ENCODE peak calls at places on chromosomes 11 and 22, in nine cellular contexts. One of them, this sample, is unnamed.

GRCh38 chr11:17387280-17387679 is 1.2 kb downstream of the KCNJ11 start:
- DNase-seq in chondrocyte: no peak
- DNase-seq in activated naive CD4-positive, alpha-beta T cell treated with anti-CD3 and anti-CD28 coated beads, Interleukin-2, amount 50 U/mL, for 16 hours: no peak
- DNase-seq in H54: no peak
- DNase-seq in EH: no peak
- DNase-seq in RWPE1: no peak
- DNase-seq in retina: no peak
- DNase-seq in heart left ventricle: no peak
- DNase-seq in activated T-cell treated with anti-CD3 and anti-CD28 coated beads for 1 hour: no peak
- DNase-seq in this sample: no peak

GRCh38 chr11:110172666-110173065 is 79.5 kb downstream of the ZC3H12C start:
- DNase-seq in retina: no peak
- DNase-seq in RWPE1: no peak
- DNase-seq in activated T-cell treated with anti-CD3 and anti-CD28 coated beads for 1 hour: no peak
- DNase-seq in heart left ventricle: no peak
- DNase-seq in H54: no peak
- DNase-seq in EH: no peak
- DNase-seq in chondrocyte: no peak
- DNase-seq in activated naive CD4-positive, alpha-beta T cell treated with anti-CD3 and anti-CD28 coated beads, Interleukin-2, amount 50 U/mL, for 16 hours: no peak
- DNase-seq in this sample: no peak

GRCh38 chr11:71293961-71294782 is 41.8 kb upstream of the SHANK2 start:
- DNase-seq in chondrocyte: peak
- DNase-seq in RWPE1: no peak
- DNase-seq in retina: no peak
- DNase-seq in activated T-cell treated with anti-CD3 and anti-CD28 coated beads for 1 hour: no peak
- DNase-seq in heart left ventricle: no peak
- DNase-seq in H54: no peak
- DNase-seq in EH: no peak
- DNase-seq in activated naive CD4-positive, alpha-beta T cell treated with anti-CD3 and anti-CD28 coated beads, Interleukin-2, amount 50 U/mL, for 16 hours: no peak
- DNase-seq in this sample: no peak

GRCh38 chr11:70552441-70553150 is 154.3 kb downstream of the CTTN start:
- DNase-seq in activated T-cell treated with anti-CD3 and anti-CD28 coated beads for 1 hour: no peak
- DNase-seq in retina: peak
- DNase-seq in heart left ventricle: no peak
- DNase-seq in H54: no peak
- DNase-seq in activated naive CD4-positive, alpha-beta T cell treated with anti-CD3 and anti-CD28 coated beads, Interleukin-2, amount 50 U/mL, for 16 hours: no peak
- DNase-seq in chondrocyte: no peak
- DNase-seq in RWPE1: no peak
- DNase-seq in EH: no peak
- DNase-seq in this sample: no peak

GRCh38 chr11:12070446-12071267 is 39.7 kb upstream of the MICAL2 start:
- DNase-seq in H54: no peak
- DNase-seq in activated T-cell treated with anti-CD3 and anti-CD28 coated beads for 1 hour: no peak
- DNase-seq in EH: no peak
- DNase-seq in chondrocyte: no peak
- DNase-seq in RWPE1: no peak
- DNase-seq in activated naive CD4-positive, alpha-beta T cell treated with anti-CD3 and anti-CD28 coated beads, Interleukin-2, amount 50 U/mL, for 16 hours: no peak
- DNase-seq in heart left ventricle: no peak
- DNase-seq in retina: no peak
- DNase-seq in this sample: no peak

GRCh38 chr11:127493330-127493729 is 492.8 kb upstream of the KIRREL3 start:
- DNase-seq in heart left ventricle: no peak
- DNase-seq in retina: peak
- DNase-seq in activated T-cell treated with anti-CD3 and anti-CD28 coated beads for 1 hour: no peak
- DNase-seq in RWPE1: no peak
- DNase-seq in chondrocyte: no peak
- DNase-seq in EH: peak
- DNase-seq in activated naive CD4-positive, alpha-beta T cell treated with anti-CD3 and anti-CD28 coated beads, Interleukin-2, amount 50 U/mL, for 16 hours: no peak
- DNase-seq in H54: no peak
- DNase-seq in this sample: peak

GRCh38 chr11:116258821-116259220 is 514.0 kb downstream of the BUD13 start:
- DNase-seq in activated naive CD4-positive, alpha-beta T cell treated with anti-CD3 and anti-CD28 coated beads, Interleukin-2, amount 50 U/mL, for 16 hours: no peak
- DNase-seq in RWPE1: no peak
- DNase-seq in heart left ventricle: no peak
- DNase-seq in chondrocyte: no peak
- DNase-seq in retina: no peak
- DNase-seq in EH: no peak
- DNase-seq in activated T-cell treated with anti-CD3 and anti-CD28 coated beads for 1 hour: no peak
- DNase-seq in H54: no peak
- DNase-seq in this sample: no peak

GRCh38 chr11:73570415-73571114 is 27.3 kb downstream of the FAM168A start:
- DNase-seq in activated naive CD4-positive, alpha-beta T cell treated with anti-CD3 and anti-CD28 coated beads, Interleukin-2, amount 50 U/mL, for 16 hours: no peak
- DNase-seq in heart left ventricle: no peak
- DNase-seq in EH: peak
- DNase-seq in chondrocyte: no peak
- DNase-seq in RWPE1: peak
- DNase-seq in activated T-cell treated with anti-CD3 and anti-CD28 coated beads for 1 hour: no peak
- DNase-seq in retina: no peak
- DNase-seq in H54: no peak
- DNase-seq in this sample: no peak

GRCh38 chr22:29569011-29569678 is 11.8 kb downstream of the NIPSNAP1 start:
- DNase-seq in chondrocyte: no peak
- DNase-seq in activated T-cell treated with anti-CD3 and anti-CD28 coated beads for 1 hour: no peak
- DNase-seq in activated naive CD4-positive, alpha-beta T cell treated with anti-CD3 and anti-CD28 coated beads, Interleukin-2, amount 50 U/mL, for 16 hours: no peak
- DNase-seq in retina: no peak
- DNase-seq in RWPE1: no peak
- DNase-seq in H54: no peak
- DNase-seq in EH: no peak
- DNase-seq in heart left ventricle: no peak
- DNase-seq in this sample: peak

GRCh38 chr11:120054016-120054752 is 83.7 kb downstream of the TRIM29 start:
- DNase-seq in H54: no peak
- DNase-seq in EH: no peak
- DNase-seq in RWPE1: no peak
- DNase-seq in retina: no peak
- DNase-seq in chondrocyte: no peak
- DNase-seq in heart left ventricle: no peak
- DNase-seq in activated T-cell treated with anti-CD3 and anti-CD28 coated beads for 1 hour: no peak
- DNase-seq in activated naive CD4-positive, alpha-beta T cell treated with anti-CD3 and anti-CD28 coated beads, Interleukin-2, amount 50 U/mL, for 16 hours: no peak
- DNase-seq in this sample: no peak

GRCh38 chr11:57772562-57772961 is 11.0 kb downstream of the CTNND1 start:
- DNase-seq in H54: no peak
- DNase-seq in activated T-cell treated with anti-CD3 and anti-CD28 coated beads for 1 hour: no peak
- DNase-seq in activated naive CD4-positive, alpha-beta T cell treated with anti-CD3 and anti-CD28 coated beads, Interleukin-2, amount 50 U/mL, for 16 hours: no peak
- DNase-seq in chondrocyte: no peak
- DNase-seq in RWPE1: no peak
- DNase-seq in EH: peak
- DNase-seq in retina: no peak
- DNase-seq in heart left ventricle: no peak
- DNase-seq in this sample: no peak

GRCh38 chr11:7020183-7020917 is at the start of the genes NLRP14 and ZNF214:
- DNase-seq in H54: peak
- DNase-seq in heart left ventricle: peak
- DNase-seq in chondrocyte: no peak
- DNase-seq in activated naive CD4-positive, alpha-beta T cell treated with anti-CD3 and anti-CD28 coated beads, Interleukin-2, amount 50 U/mL, for 16 hours: no peak
- DNase-seq in activated T-cell treated with anti-CD3 and anti-CD28 coated beads for 1 hour: no peak
- DNase-seq in RWPE1: peak
- DNase-seq in retina: peak
- DNase-seq in EH: peak
- DNase-seq in this sample: peak

This sample was measured in HuH-7.